ENCODE peak calls at places on chromosomes 12 and 14, in five cellular contexts. K is astrocyte of the spinal cord, Z is osteocyte, M is GM12865, D is tibial nerve. T is an unnamed sample.
A peak's percentile ranks its signal among the peaks of the same experiment; 100 is the strongest.

GRCh38 chr14:59254911-59255545 is 66.6 kb downstream of the DAAM1 start:
- DNase-seq in K (peak; percentile 20), Z (no peak), M (peak; percentile 13), D (no peak), T (no peak)

GRCh38 chr14:104332634-104333270 is 194.4 kb downstream of the KIF26A start:
- DNase-seq in K (no peak), Z (peak; percentile 82), M (no peak), D (no peak), T (no peak)

GRCh38 chr12:75862692-75863471 is 168.7 kb downstream of the PHLDA1 start:
- DNase-seq in K (peak; percentile 61), Z (no peak), M (no peak), D (no peak), T (no peak)

GRCh38 chr12:11743333-11743732 is 93.9 kb downstream of the ETV6 start:
- DNase-seq in K (no peak), Z (no peak), M (no peak), D (no peak), T (no peak)

GRCh38 chr14:73717998-73718741 is 4.0 kb upstream of the PNMA1 start:
- DNase-seq in K (peak; percentile 61), Z (no peak), M (no peak), D (no peak), T (no peak)

GRCh38 chr12:6551063-6551461 is 4.8 kb downstream of the IFFO1 start:
- DNase-seq in K (no peak), Z (no peak), M (no peak), D (no peak), T (no peak)

GRCh38 chr12:26187429-26187828 is 7.9 kb upstream of the SSPN start:
- DNase-seq in K (no peak), Z (no peak), M (no peak), D (no peak), T (no peak)

GRCh38 chr12:65657635-65658034 is 166.6 kb upstream of the HMGA2 start:
- DNase-seq in K (peak; percentile 71), Z (no peak), M (no peak), D (no peak), T (no peak)

DNA sequence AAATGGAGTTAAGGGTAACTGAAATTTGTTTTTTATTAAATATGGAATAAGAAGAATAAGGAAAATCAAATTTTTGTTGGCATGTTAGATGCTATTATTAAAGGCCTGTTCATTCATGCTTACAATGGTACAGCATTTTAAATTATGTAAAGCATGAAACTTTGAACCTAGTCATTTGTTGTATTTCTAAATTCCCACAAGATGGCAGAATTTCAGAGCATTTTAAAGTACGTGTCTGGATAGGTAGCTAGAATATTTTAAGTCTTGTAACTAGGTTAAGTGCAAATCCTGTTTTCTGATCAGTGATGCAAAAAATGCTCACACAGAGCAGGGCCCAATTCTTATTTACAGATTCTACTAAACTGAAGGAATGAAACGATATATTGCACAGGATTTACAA is 585.6 kb upstream of the MIS18BP1 start:
- DNase-seq in K (peak; percentile 0), Z (no peak), M (peak; percentile 41), D (no peak), T (no peak)
- TF ChIP-seq CTCF in K (no peak), Z (peak; percentile 41), M (peak; percentile 5), D (no peak), T (no peak)

DNA sequence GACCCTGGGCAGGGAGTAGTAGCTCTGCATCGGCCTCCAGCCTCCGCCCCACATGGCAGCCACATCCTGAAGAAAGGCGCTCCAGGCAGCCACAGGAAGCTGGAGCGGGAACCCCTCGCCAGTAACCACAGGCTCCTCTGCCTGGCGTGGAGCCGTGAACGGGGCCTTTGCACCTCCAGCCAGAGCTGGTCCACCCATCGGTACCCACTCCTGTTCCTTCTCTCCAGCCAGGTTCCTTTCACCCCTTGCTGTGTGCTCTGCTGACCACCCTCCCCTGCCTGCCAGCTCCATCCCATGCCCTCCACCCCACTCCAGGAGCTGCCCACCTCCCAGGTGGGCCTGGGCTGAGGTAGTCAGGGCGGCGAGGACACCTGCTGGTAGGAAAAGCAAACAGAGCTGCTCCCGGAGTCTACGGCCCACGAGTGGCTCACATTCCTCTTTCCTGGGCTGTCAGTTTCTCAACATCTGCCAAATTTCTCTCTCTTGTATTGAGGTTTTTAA is 2.7 kb downstream of the TGFB3 start:
- DNase-seq in K (peak; percentile 47), Z (no peak), M (peak; percentile 27), D (no peak), T (no peak)
- TF ChIP-seq CTCF in K (peak; percentile 76), Z (peak; percentile 86), M (peak; percentile 50), D (peak; percentile 17), T (no peak)

GRCh38 chr12:89552376-89552775 is 26.5 kb upstream of the POC1B start:
- DNase-seq in K (peak; percentile 30), Z (no peak), M (no peak), D (no peak), T (no peak)
- TF ChIP-seq CTCF in K (no peak), Z (no peak), M (no peak), D (no peak), T (no peak)

GRCh38 chr14:64293976-64294671 is at the start of gene ESR2:
- DNase-seq in K (peak; percentile 51), Z (peak; percentile 82), M (peak; percentile 56), D (no peak), T (no peak)
- TF ChIP-seq CTCF in K (peak; percentile 48), Z (peak; percentile 58), M (peak; percentile 23), D (no peak), T (no peak)

GRCh38 chr14:98069712-98070133 is 1202.3 kb downstream of the BCL11B start:
- DNase-seq in K (peak; percentile 68), Z (no peak), M (no peak), D (no peak), T (no peak)
- TF ChIP-seq CTCF in K (no peak), Z (no peak), M (no peak), D (no peak), T (no peak)

GRCh38 chr12:76952995-76953394 is 74.2 kb upstream of the CSRP2 start:
- DNase-seq in K (no peak), Z (no peak), M (no peak), D (no peak), T (no peak)
- TF ChIP-seq CTCF in K (no peak), Z (peak; percentile 13), M (no peak), D (no peak), T (no peak)

DNA sequence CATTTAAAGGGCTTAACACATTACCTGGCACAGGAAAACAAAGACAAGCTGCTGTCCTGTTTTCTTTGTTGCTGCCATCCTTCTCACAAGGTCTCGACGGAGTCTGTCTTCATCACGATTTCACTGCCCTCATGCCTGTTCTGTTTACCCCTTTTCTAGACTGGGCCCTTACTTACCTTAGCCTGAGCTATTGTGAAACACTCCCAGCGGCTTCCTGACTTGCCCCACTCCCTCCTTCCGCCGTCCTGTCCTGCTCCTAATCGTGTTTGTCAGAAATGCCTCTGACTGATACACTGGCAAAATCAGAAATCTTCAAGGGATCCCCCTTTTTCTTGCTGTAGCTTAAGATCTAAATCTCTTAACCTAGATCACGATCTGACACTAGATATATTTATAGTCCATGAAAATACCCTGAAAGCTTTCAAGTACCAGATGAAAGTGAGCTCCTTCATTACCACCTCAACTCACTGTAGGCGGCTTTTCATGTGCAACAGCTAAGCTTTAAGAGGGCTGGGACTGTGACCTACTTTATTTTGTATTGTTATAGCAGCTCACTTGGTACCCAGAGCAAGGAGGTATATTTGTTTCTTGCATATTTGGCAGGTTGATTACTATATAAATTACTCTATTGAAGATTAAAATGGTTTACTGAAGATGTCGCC is 32.1 kb downstream of the TECPR2 start:
- DNase-seq in K (no peak), Z (no peak), M (no peak), D (no peak), T (no peak)
- TF ChIP-seq CTCF in K (no peak), Z (no peak), M (no peak), D (no peak), T (no peak)

DNA sequence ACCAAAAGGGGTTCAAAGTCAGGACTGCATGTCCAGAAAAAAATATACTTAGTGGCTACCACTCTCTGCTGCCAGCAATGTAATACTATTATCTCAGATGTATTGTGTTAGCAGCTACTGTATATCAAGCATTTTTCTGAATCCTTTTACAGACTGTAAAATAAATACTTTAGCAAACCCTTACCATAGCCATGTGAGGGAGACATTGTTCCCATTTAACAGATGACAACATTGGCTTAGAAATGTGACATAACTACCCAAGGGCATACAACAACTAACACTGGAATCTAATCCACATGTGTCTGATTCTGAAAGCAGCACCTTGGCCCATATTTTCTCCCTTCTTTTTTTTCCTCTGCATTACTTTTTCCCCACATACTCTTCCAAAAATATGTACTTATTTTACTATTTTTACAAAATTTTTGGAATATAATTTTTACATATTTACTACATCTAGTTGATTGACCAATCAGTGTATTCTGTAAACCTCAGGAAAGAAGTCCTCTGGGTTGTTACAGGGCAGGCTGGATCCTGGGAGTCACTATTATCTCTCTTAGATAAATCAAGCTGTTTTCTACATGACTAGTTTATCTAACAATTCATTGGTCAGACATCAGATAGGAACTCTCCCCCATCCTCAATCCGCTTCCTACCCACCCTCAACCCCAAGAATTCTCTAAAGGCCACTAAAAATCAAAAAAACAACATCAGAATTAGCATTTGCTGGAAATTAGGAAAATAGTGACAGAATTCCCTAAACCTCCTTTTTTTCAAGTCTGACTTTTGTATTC is 154.1 kb downstream of the BTG1 start:
- DNase-seq in K (peak; percentile 22), Z (no peak), M (peak; percentile 52), D (no peak), T (no peak)
- TF ChIP-seq CTCF in K (no peak), Z (peak; percentile 14), M (no peak), D (no peak), T (no peak)

DNA sequence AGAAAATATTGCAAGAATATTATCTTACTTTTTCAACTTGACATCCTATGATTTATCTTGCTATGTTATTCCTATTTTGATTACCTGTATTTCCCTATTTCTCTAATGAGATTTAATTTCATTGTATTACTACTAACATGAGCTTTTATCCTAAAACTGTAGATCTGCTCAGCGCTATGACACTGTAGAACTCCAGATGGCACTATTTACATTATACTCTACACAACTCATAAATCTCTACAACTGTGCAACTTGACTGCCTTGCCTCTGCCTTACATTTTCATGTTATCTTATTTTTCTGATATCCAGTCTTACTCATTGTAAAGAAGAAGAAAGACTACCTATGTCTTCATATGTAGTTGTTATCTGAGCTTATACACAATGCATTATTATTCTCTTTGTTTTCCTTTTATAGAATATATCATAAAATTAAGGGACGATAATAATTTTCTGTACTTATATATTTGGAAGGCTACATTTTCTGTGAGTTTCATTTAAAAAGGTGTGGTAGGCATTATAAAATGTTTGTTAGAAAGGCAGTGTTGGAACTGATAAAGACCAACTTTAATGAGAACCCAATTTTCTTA is 24.1 kb downstream of the NUP37 start:
- DNase-seq in K (peak; percentile 31), Z (no peak), M (peak; percentile 34), D (no peak), T (no peak)
- TF ChIP-seq CTCF in K (peak; percentile 55), Z (peak; percentile 75), M (peak; percentile 37), D (no peak), T (peak; percentile 8)

GRCh38 chr12:53986686-53987180 is 1.8 kb downstream of the HOXC10 start:
- DNase-seq in K (no peak), Z (no peak), M (no peak), D (no peak), T (no peak)

GRCh38 chr12:53983580-53984572 is 1.1 kb upstream of the HOXC10 start:
- DNase-seq in K (no peak), Z (no peak), M (no peak), D (no peak), T (no peak)

GRCh38 chr12:53985900-53986685 is 1.1 kb downstream of the HOXC10 start:
- DNase-seq in K (no peak), Z (no peak), M (no peak), D (no peak), T (no peak)

GRCh38 chr12:53985358-53985899 is 483 bp downstream of the HOXC10 start:
- DNase-seq in K (no peak), Z (no peak), M (no peak), D (no peak), T (no peak)

GRCh38 chr12:53984901-53985357 is at the start of gene HOXC10:
- DNase-seq in K (peak; percentile 83), Z (no peak), M (peak; percentile 86), D (peak; percentile 93), T (peak; percentile 76)
- TF ChIP-seq CTCF in K (peak; percentile 75), Z (peak; percentile 50), M (peak; percentile 72), D (peak; percentile 74), T (peak; percentile 45)

T was measured in natural killer cell.